ENCODE peak calls at places on chromosomes 12 and 14, in ten cellular contexts. K is GM06990, N is Peyer's patch, S is cardiac muscle cell, H is mammary epithelial cell, B is aorta, Q is suprapubic skin, J is OCI-LY7, R is HCT116, Y is BJ. L is an unnamed sample.

GRCh38 chr14:58830121-58830520 is 192.4 kb downstream of the DACT1 start:
- DNase-seq in Q (no peak), J (no peak), S (no peak), Y (no peak), K (no peak), H (no peak), R (no peak), B (no peak), N (no peak), L (no peak)

GRCh38 chr12:50166776-50167025 is 468 bp downstream of the CERS5 start:
- DNase-seq in Y (no peak), Q (peak; percentile 75), H (no peak), R (no peak), J (no peak), N (no peak), K (no peak), S (no peak), B (peak; percentile 88), L (peak; percentile 50)

GRCh38 chr12:96720363-96720705 is 186.7 kb upstream of the NEDD1 start:
- DNase-seq in K (peak; percentile 42), H (peak; percentile 11), S (peak; percentile 8), J (peak; percentile 22), Q (no peak), R (no peak), B (no peak), Y (no peak), N (peak; percentile 51), L (no peak)

GRCh38 chr12:19058235-19059021 is 71.1 kb upstream of the PLEKHA5 start:
- DNase-seq in B (no peak), H (no peak), J (no peak), Q (no peak), S (peak; percentile 59), K (no peak), R (no peak), Y (no peak), N (no peak), L (no peak)

GRCh38 chr14:61355892-61356325 is 34.5 kb downstream of the PRKCH start:
- DNase-seq in S (peak; percentile 74), H (peak; percentile 94), B (no peak), J (no peak), N (no peak), K (no peak), R (peak; percentile 98), Q (peak; percentile 85), Y (no peak), L (peak; percentile 18)

GRCh38 chr14:48398675-48399282 is 723.4 kb upstream of the MDGA2 start:
- DNase-seq in S (peak; percentile 36), B (no peak), Y (no peak), J (peak; percentile 58), R (peak; percentile 33), Q (no peak), N (no peak), H (peak; percentile 19), K (no peak), L (no peak)

GRCh38 chr14:58765375-58765774 is 127.6 kb downstream of the DACT1 start:
- DNase-seq in Y (no peak), J (no peak), B (no peak), H (no peak), N (no peak), R (no peak), S (no peak), K (no peak), Q (no peak), L (no peak)

GRCh38 chr12:56996793-56997545 is 9.4 kb downstream of the ZBTB39 start:
- DNase-seq in B (no peak), S (no peak), R (no peak), Y (no peak), Q (no peak), H (no peak), K (no peak), J (no peak), N (no peak), L (no peak)

GRCh38 chr14:101878222-101879211 is 85.9 kb upstream of the DYNC1H1 start:
- DNase-seq in B (no peak), R (no peak), Q (no peak), J (peak; percentile 44), N (no peak), K (peak; percentile 57), Y (no peak), S (no peak), H (no peak), L (no peak)

GRCh38 chr14:59328410-59328809 is 136.8 kb downstream of the GPR135 start:
- DNase-seq in H (no peak), Q (no peak), K (no peak), B (no peak), R (no peak), S (no peak), J (no peak), Y (no peak), N (no peak), L (no peak)

GRCh38 chr12:77625441-77625840 is 205.3 kb upstream of the NAV3 start:
- DNase-seq in J (no peak), B (no peak), K (no peak), Y (peak; percentile 59), S (peak; percentile 59), H (peak; percentile 89), R (no peak), N (no peak), Q (no peak), L (no peak)

GRCh38 chr14:55500219-55500701 is 59.8 kb upstream of the TBPL2 start:
- DNase-seq in Q (no peak), H (no peak), R (no peak), Y (no peak), J (no peak), K (no peak), B (no peak), S (no peak), N (peak; percentile 49), L (no peak)

GRCh38 chr12:47207005-47207717 is 127.4 kb upstream of the AMIGO2 start:
- DNase-seq in S (no peak), Y (no peak), J (peak; percentile 74), B (no peak), Q (no peak), H (no peak), N (peak; percentile 81), R (no peak), K (peak; percentile 67), L (no peak)

GRCh38 chr12:99767809-99768208 is 120.3 kb downstream of the GARIN6 start:
- DNase-seq in J (peak; percentile 59), S (peak; percentile 40), R (peak; percentile 7), Q (no peak), K (no peak), B (no peak), N (no peak), Y (no peak), H (peak; percentile 5), L (no peak)

GRCh38 chr14:83779266-83779665 is 1750.7 kb upstream of the FLRT2 start:
- DNase-seq in Q (no peak), R (no peak), B (no peak), N (no peak), S (peak; percentile 20), H (no peak), Y (no peak), K (no peak), J (no peak), L (no peak)

GRCh38 chr12:66321433-66321832 is 19.1 kb downstream of the HELB start:
- DNase-seq in Y (no peak), J (no peak), S (no peak), N (no peak), H (no peak), B (no peak), K (no peak), R (no peak), Q (no peak), L (no peak)

GRCh38 chr12:93758974-93759373 is 81.8 kb downstream of the CRADD start:
- DNase-seq in K (no peak), Y (no peak), B (no peak), R (no peak), S (no peak), Q (no peak), H (no peak), N (no peak), J (no peak), L (no peak)

GRCh38 chr12:64679487-64679983 is 69.2 kb downstream of the RASSF3 start:
- DNase-seq in N (peak; percentile 83), Y (no peak), R (peak; percentile 74), S (peak; percentile 62), H (peak; percentile 92), Q (peak; percentile 85), J (no peak), B (peak; percentile 89), K (no peak), L (peak; percentile 73)

GRCh38 chr12:15883536-15883935 is 1.3 kb downstream of the STRAP start:
- DNase-seq in H (peak; percentile 24), Q (no peak), K (no peak), S (peak; percentile 25), R (no peak), Y (no peak), J (peak; percentile 27), B (no peak), N (no peak), L (no peak)

GRCh38 chr12:121803861-121804416 is at the start of gene SETD1B:
- DNase-seq in R (no peak), N (peak; percentile 81), J (peak; percentile 79), Q (peak; percentile 74), H (peak; percentile 43), B (no peak), Y (no peak), S (peak; percentile 75), K (peak; percentile 57), L (peak; percentile 55)

GRCh38 chr14:74542056-74542685 is 48.6 kb downstream of the ISCA2 start:
- DNase-seq in J (no peak), S (no peak), R (no peak), B (peak; percentile 51), H (no peak), Y (no peak), Q (no peak), N (no peak), K (no peak), L (no peak)
- H3K36me3 ChIP-seq in J (no peaks in the 10 kb centered on the region), S (no peaks in the 10 kb centered on the region), R (no peaks in the 10 kb centered on the region), B (peaks cover 3% of the 10 kb centered on the region), H (peaks cover 29% of the 10 kb centered on the region), Y (peaks cover 2% of the 10 kb centered on the region), Q (peaks cover 9% of the 10 kb centered on the region), N (no peaks in the 10 kb centered on the region), K (no peaks in the 10 kb centered on the region), L (no peaks in the 10 kb centered on the region)

GRCh38 chr12:113287146-113287898 is 47.6 kb downstream of the SLC8B1 start:
- DNase-seq in Y (no peak), J (no peak), Q (no peak), S (no peak), N (no peak), R (no peak), K (no peak), H (no peak), B (no peak), L (no peak)
- H3K36me3 ChIP-seq in Y (peaks cover 21% of the 10 kb centered on the region), J (peaks cover 98% of the 10 kb centered on the region), Q (peaks cover 90% of the 10 kb centered on the region), S (no peaks in the 10 kb centered on the region), N (no peaks in the 10 kb centered on the region), R (no peaks in the 10 kb centered on the region), K (peaks cover 23% of the 10 kb centered on the region), H (peaks cover 2% of the 10 kb centered on the region), B (no peaks in the 10 kb centered on the region), L (no peaks in the 10 kb centered on the region)

GRCh38 chr12:70245458-70245857 is 2.2 kb downstream of the CNOT2 start:
- DNase-seq in S (no peak), J (no peak), R (no peak), B (no peak), H (no peak), N (no peak), Y (no peak), Q (no peak), K (no peak), L (no peak)
- H3K36me3 ChIP-seq in S (no peaks in the 10 kb centered on the region), J (peaks cover 76% of the 10 kb centered on the region), R (no peaks in the 10 kb centered on the region), B (no peaks in the 10 kb centered on the region), H (no peaks in the 10 kb centered on the region), N (no peaks in the 10 kb centered on the region), Y (no peaks in the 10 kb centered on the region), Q (peaks cover 3% of the 10 kb centered on the region), K (no peaks in the 10 kb centered on the region), L (no peaks in the 10 kb centered on the region)

GRCh38 chr14:82224610-82225009 is 691.0 kb upstream of the SEL1L start:
- DNase-seq in J (no peak), Y (no peak), Q (no peak), S (no peak), B (no peak), K (no peak), R (no peak), N (no peak), H (no peak), L (no peak)

GRCh38 chr14:82223276-82223675 is 689.6 kb upstream of the SEL1L start:
- DNase-seq in B (no peak), S (no peak), N (no peak), K (no peak), Y (no peak), Q (no peak), H (no peak), R (no peak), J (no peak), L (no peak)
- H3K36me3 ChIP-seq in B (no peaks in the 10 kb centered on the region), S (no peaks in the 10 kb centered on the region), N (no peaks in the 10 kb centered on the region), K (no peaks in the 10 kb centered on the region), Y (no peaks in the 10 kb centered on the region), Q (no peaks in the 10 kb centered on the region), H (no peaks in the 10 kb centered on the region), R (no peaks in the 10 kb centered on the region), J (no peaks in the 10 kb centered on the region), L (no peaks in the 10 kb centered on the region)

L was measured in uterus.